ENCODE peak calls at places on chromosome 9, in six cellular contexts. V is mesenchymal stem cell, X is H1, G is neuronal stem cell, B is IMR-90, S is trophoblast cell. F is an unnamed sample.

GRCh38 chr9:135165003-135165711 is 77.7 kb downstream of the OLFM1 start:
- DNase-seq in G (no peak), S (no peak), X (no peak), V (no peak), B (no peak), F (no peak)

GRCh38 chr9:84670106-84670800 is 724 bp downstream of the NTRK2 start:
- DNase-seq in V (peak), X (peak), G (peak), S (no peak), B (no peak), F (peak)

GRCh38 chr9:105846825-105847224 is 152.5 kb downstream of the TMEM38B start:
- DNase-seq in B (no peak), S (no peak), V (no peak), X (no peak), G (no peak), F (no peak)

GRCh38 chr9:126604706-126605105 is 9.0 kb upstream of the LMX1B start:
- DNase-seq in V (no peak), G (no peak), X (no peak), B (no peak), S (no peak), F (no peak)

GRCh38 chr9:79224672-79225433 is 346.9 kb upstream of the TLE4 start:
- DNase-seq in S (peak), B (peak), X (no peak), G (no peak), V (peak), F (no peak)

GRCh38 chr9:94443039-94443722 is 111.7 kb upstream of the PCAT7 start:
- DNase-seq in G (no peak), V (no peak), S (no peak), X (no peak), B (no peak), F (no peak)

GRCh38 chr9:112086627-112087026 is 88.5 kb downstream of the SUSD1 start:
- DNase-seq in S (no peak), G (no peak), B (peak), V (peak), X (no peak), F (no peak)

GRCh38 chr9:129398901-129399300 is 220.8 kb upstream of the IER5L start:
- DNase-seq in S (no peak), X (no peak), G (no peak), V (no peak), B (no peak), F (no peak)

GRCh38 chr9:135240871-135241311 is 153.4 kb downstream of the OLFM1 start:
- DNase-seq in S (no peak), X (no peak), B (no peak), G (no peak), V (no peak), F (no peak)

GRCh38 chr9:129875687-129876395 is 40.6 kb downstream of the USP20 start:
- DNase-seq in V (no peak), X (no peak), S (no peak), G (no peak), B (peak), F (peak)

GRCh38 chr9:130845901-130846381 is 10.9 kb downstream of the ABL1 start:
- DNase-seq in S (no peak), G (no peak), X (no peak), B (peak), V (peak), F (no peak)

GRCh38 chr9:89928521-89929275 is 323.9 kb downstream of the GADD45G start:
- DNase-seq in G (no peak), S (no peak), B (no peak), X (no peak), V (no peak), F (no peak)

GRCh38 chr9:9117866-9118265 is 1318.3 kb upstream of the DMAC1 start:
- DNase-seq in X (no peak), B (no peak), V (no peak), G (no peak), S (no peak), F (no peak)

GRCh38 chr9:13450723-13451122 is 171.2 kb upstream of the MPDZ start:
- DNase-seq in S (no peak), G (no peak), B (no peak), X (no peak), V (no peak), F (no peak)

GRCh38 chr9:87500894-87501656 is 3.4 kb downstream of the DAPK1 start:
- DNase-seq in G (no peak), B (no peak), S (no peak), X (no peak), V (no peak), F (no peak)

GRCh38 chr9:33737811-33738606 is 57.4 kb upstream of the PRSS3 start:
- DNase-seq in X (peak), V (peak), G (peak), B (peak), S (peak), F (peak)

GRCh38 chr9:22211588-22212360 is 202.7 kb upstream of the CDKN2B start:
- DNase-seq in X (no peak), B (peak), G (no peak), V (peak), S (peak), F (no peak)

GRCh38 chr9:134552349-134552990 is 89.1 kb upstream of the COL5A1 start:
- DNase-seq in G (no peak), S (no peak), X (no peak), V (no peak), B (no peak), F (no peak)

GRCh38 chr9:127921592-127922120 is 4.8 kb upstream of the ST6GALNAC4 start:
- DNase-seq in B (no peak), V (peak), S (peak), X (peak), G (no peak), F (peak)

GRCh38 chr9:33443047-33443446 is 4.3 kb downstream of the AQP3 start:
- DNase-seq in X (no peak), B (peak), G (no peak), V (peak), S (peak), F (no peak)

GRCh38 chr9:136807281-136808074 is at the start of gene RABL6:
- DNase-seq in V (peak), X (peak), S (peak), G (peak), B (peak), F (peak)
- H3K4ac ChIP-seq in V (peak), X (peak), S (peak), G (peak), B (peak), F (no peak)

GRCh38 chr9:91937727-91938126 is 12.3 kb downstream of the ROR2 start:
- DNase-seq in B (no peak), G (no peak), X (no peak), S (no peak), V (no peak), F (no peak)

GRCh38 chr9:91943876-91944470 is 6.1 kb downstream of the ROR2 start:
- DNase-seq in B (peak), X (no peak), S (peak), V (no peak), G (no peak), F (no peak)

GRCh38 chr9:91943447-91943846 is 6.6 kb downstream of the ROR2 start:
- DNase-seq in X (no peak), S (no peak), B (no peak), V (no peak), G (no peak), F (no peak)

GRCh38 chr9:91937031-91937430 is 13.0 kb downstream of the ROR2 start:
- DNase-seq in X (no peak), S (no peak), G (no peak), B (no peak), V (no peak), F (no peak)

DNA sequence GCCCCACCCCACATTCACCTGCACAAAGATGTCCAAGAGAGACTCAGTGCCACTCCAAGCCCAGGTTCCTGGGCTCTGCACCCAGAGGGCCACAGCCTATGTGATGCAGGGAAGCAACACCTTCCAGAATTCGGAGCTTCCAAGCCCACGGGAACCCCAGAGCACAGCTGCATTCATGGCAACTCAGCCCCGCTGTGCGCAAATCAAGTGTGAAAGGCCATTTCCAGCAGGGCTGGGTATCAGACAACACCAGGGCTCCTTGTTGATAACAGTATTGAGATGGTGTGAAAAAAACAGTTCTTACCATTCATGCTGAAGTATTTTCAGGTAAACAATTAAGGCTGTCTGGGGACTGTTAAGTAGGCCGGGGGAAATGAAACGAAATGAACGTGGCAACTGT is 10.1 kb downstream of the ROR2 start:
- DNase-seq in V (no peak), B (no peak), G (no peak), X (no peak), S (no peak), F (no peak)
- H2AK5ac ChIP-seq in V (no peak), B (no peak), G (peak), X (no peak), S (no peak), F (no peak)

GRCh38 chr9:82152181-82152580 is 163.6 kb downstream of the SPATA31D1 start:
- DNase-seq in G (no peak), B (peak), V (peak), X (no peak), S (no peak), F (no peak)

GRCh38 chr9:82147798-82148440 is 159.3 kb downstream of the SPATA31D1 start:
- DNase-seq in X (no peak), G (no peak), V (no peak), B (no peak), S (no peak), F (no peak)

GRCh38 chr9:82153032-82153431 is 164.5 kb downstream of the SPATA31D1 start:
- DNase-seq in V (no peak), G (no peak), X (no peak), B (no peak), S (no peak), F (no peak)

GRCh38 chr9:82149647-82150046 is 161.1 kb downstream of the SPATA31D1 start:
- DNase-seq in X (no peak), B (no peak), G (no peak), S (no peak), V (no peak), F (no peak)

GRCh38 chr9:82148849-82149544 is 160.4 kb downstream of the SPATA31D1 start:
- DNase-seq in G (no peak), V (peak), X (no peak), S (no peak), B (peak), F (no peak)
- H2AFZ ChIP-seq in G (no peak), V (no peak), X (no peak), S (no peak), B (no peak), F (no peak)

GRCh38 chr9:27572566-27572917 is 739 bp downstream of the C9orf72 start:
- DNase-seq in S (peak), X (no peak), B (no peak), V (peak), G (no peak), F (no peak)
- H3K4ac ChIP-seq in S (peak), X (no peak), B (no peak), V (no peak), G (no peak), F (no peak)

F was measured in H9.